ENCODE peak calls at places on chromosomes 6 and 20, in seven cellular contexts. One of them, this sample, is unnamed.

GRCh38 chr6:131009790-131010189 is 53.3 kb downstream of the EPB41L2 start:
- DNase-seq in iPS DF 6.9: no peak
- DNase-seq in activated T-cell treated with anti-CD3 and anti-CD28 coated beads, Interleukin-2, amount 50 U/mL, for 24 hours: no peak
- DNase-seq in NCI-H510A treated with DMSO at 0.1 percent for 48 hours: no peak
- DNase-seq in GM23248: no peak
- DNase-seq in body of pancreas: no peak
- DNase-seq in HFF-Myc: no peak
- DNase-seq in this sample: no peak

GRCh38 chr6:157996201-157996712 is 14.6 kb downstream of the SYNJ2 start:
- DNase-seq in HFF-Myc: no peak
- DNase-seq in GM23248: no peak
- DNase-seq in activated T-cell treated with anti-CD3 and anti-CD28 coated beads, Interleukin-2, amount 50 U/mL, for 24 hours: no peak
- DNase-seq in body of pancreas: no peak
- DNase-seq in iPS DF 6.9: no peak
- DNase-seq in NCI-H510A treated with DMSO at 0.1 percent for 48 hours: no peak
- DNase-seq in this sample: no peak

GRCh38 chr6:112835078-112835477 is 487.9 kb downstream of the RFPL4B start:
- DNase-seq in NCI-H510A treated with DMSO at 0.1 percent for 48 hours: no peak
- DNase-seq in activated T-cell treated with anti-CD3 and anti-CD28 coated beads, Interleukin-2, amount 50 U/mL, for 24 hours: no peak
- DNase-seq in body of pancreas: no peak
- DNase-seq in GM23248: no peak
- DNase-seq in iPS DF 6.9: no peak
- DNase-seq in HFF-Myc: no peak
- DNase-seq in this sample: no peak

GRCh38 chr6:116954938-116955337 is 77.9 kb downstream of the RFX6 start:
- DNase-seq in iPS DF 6.9: no peak
- DNase-seq in GM23248: no peak
- DNase-seq in activated T-cell treated with anti-CD3 and anti-CD28 coated beads, Interleukin-2, amount 50 U/mL, for 24 hours: no peak
- DNase-seq in HFF-Myc: no peak
- DNase-seq in body of pancreas: peak
- DNase-seq in NCI-H510A treated with DMSO at 0.1 percent for 48 hours: no peak
- DNase-seq in this sample: peak

GRCh38 chr20:46253391-46253790 is 54.9 kb downstream of the CDH22 start:
- DNase-seq in GM23248: peak
- DNase-seq in NCI-H510A treated with DMSO at 0.1 percent for 48 hours: peak
- DNase-seq in HFF-Myc: no peak
- DNase-seq in body of pancreas: no peak
- DNase-seq in iPS DF 6.9: no peak
- DNase-seq in activated T-cell treated with anti-CD3 and anti-CD28 coated beads, Interleukin-2, amount 50 U/mL, for 24 hours: no peak
- DNase-seq in this sample: peak

GRCh38 chr20:2386516-2387179 is 5.9 kb downstream of the TGM6 start:
- DNase-seq in HFF-Myc: no peak
- DNase-seq in body of pancreas: no peak
- DNase-seq in GM23248: peak
- DNase-seq in iPS DF 6.9: no peak
- DNase-seq in NCI-H510A treated with DMSO at 0.1 percent for 48 hours: no peak
- DNase-seq in activated T-cell treated with anti-CD3 and anti-CD28 coated beads, Interleukin-2, amount 50 U/mL, for 24 hours: no peak
- DNase-seq in this sample: no peak

GRCh38 chr6:43014434-43014909 is 423 bp downstream of the KLHDC3 start:
- DNase-seq in HFF-Myc: no peak
- DNase-seq in iPS DF 6.9: no peak
- DNase-seq in body of pancreas: no peak
- DNase-seq in GM23248: peak
- DNase-seq in NCI-H510A treated with DMSO at 0.1 percent for 48 hours: no peak
- DNase-seq in activated T-cell treated with anti-CD3 and anti-CD28 coated beads, Interleukin-2, amount 50 U/mL, for 24 hours: no peak
- DNase-seq in this sample: no peak

GRCh38 chr6:132218063-132218696 is 183.1 kb downstream of the MOXD1 start:
- DNase-seq in activated T-cell treated with anti-CD3 and anti-CD28 coated beads, Interleukin-2, amount 50 U/mL, for 24 hours: no peak
- DNase-seq in GM23248: peak
- DNase-seq in NCI-H510A treated with DMSO at 0.1 percent for 48 hours: no peak
- DNase-seq in iPS DF 6.9: no peak
- DNase-seq in HFF-Myc: no peak
- DNase-seq in body of pancreas: no peak
- DNase-seq in this sample: no peak

GRCh38 chr20:63942250-63943006 is 13.8 kb downstream of the UCKL1 start:
- DNase-seq in activated T-cell treated with anti-CD3 and anti-CD28 coated beads, Interleukin-2, amount 50 U/mL, for 24 hours: peak
- DNase-seq in HFF-Myc: no peak
- DNase-seq in GM23248: peak
- DNase-seq in body of pancreas: no peak
- DNase-seq in iPS DF 6.9: no peak
- DNase-seq in NCI-H510A treated with DMSO at 0.1 percent for 48 hours: no peak
- DNase-seq in this sample: no peak

GRCh38 chr20:25275813-25276532 is 28.1 kb downstream of the PYGB start:
- DNase-seq in activated T-cell treated with anti-CD3 and anti-CD28 coated beads, Interleukin-2, amount 50 U/mL, for 24 hours: no peak
- DNase-seq in body of pancreas: peak
- DNase-seq in HFF-Myc: no peak
- DNase-seq in iPS DF 6.9: no peak
- DNase-seq in GM23248: no peak
- DNase-seq in NCI-H510A treated with DMSO at 0.1 percent for 48 hours: no peak
- DNase-seq in this sample: no peak

GRCh38 chr6:20182926-20183521 is 29.2 kb downstream of the MBOAT1 start:
- DNase-seq in activated T-cell treated with anti-CD3 and anti-CD28 coated beads, Interleukin-2, amount 50 U/mL, for 24 hours: no peak
- DNase-seq in NCI-H510A treated with DMSO at 0.1 percent for 48 hours: peak
- DNase-seq in iPS DF 6.9: no peak
- DNase-seq in body of pancreas: peak
- DNase-seq in GM23248: peak
- DNase-seq in HFF-Myc: no peak
- DNase-seq in this sample: no peak

GRCh38 chr6:21829126-21829525 is 235.6 kb downstream of the SOX4 start:
- DNase-seq in activated T-cell treated with anti-CD3 and anti-CD28 coated beads, Interleukin-2, amount 50 U/mL, for 24 hours: no peak
- DNase-seq in NCI-H510A treated with DMSO at 0.1 percent for 48 hours: no peak
- DNase-seq in iPS DF 6.9: no peak
- DNase-seq in GM23248: no peak
- DNase-seq in HFF-Myc: no peak
- DNase-seq in body of pancreas: no peak
- DNase-seq in this sample: no peak

GRCh38 chr6:11494786-11495564 is 42.6 kb upstream of the TMEM170B start:
- DNase-seq in NCI-H510A treated with DMSO at 0.1 percent for 48 hours: no peak
- DNase-seq in iPS DF 6.9: no peak
- DNase-seq in HFF-Myc: no peak
- DNase-seq in body of pancreas: no peak
- DNase-seq in activated T-cell treated with anti-CD3 and anti-CD28 coated beads, Interleukin-2, amount 50 U/mL, for 24 hours: no peak
- DNase-seq in GM23248: peak
- DNase-seq in this sample: no peak

GRCh38 chr6:42049116-42049809 is 1.1 kb upstream of the TAF8 start:
- DNase-seq in NCI-H510A treated with DMSO at 0.1 percent for 48 hours: no peak
- DNase-seq in activated T-cell treated with anti-CD3 and anti-CD28 coated beads, Interleukin-2, amount 50 U/mL, for 24 hours: peak
- DNase-seq in body of pancreas: peak
- DNase-seq in GM23248: no peak
- DNase-seq in iPS DF 6.9: no peak
- DNase-seq in HFF-Myc: no peak
- DNase-seq in this sample: no peak

This sample was measured in NCI-H1930.